ENCODE peak calls at places on chromosomes 13 and 19, in four cellular contexts. One of them, this sample, is unnamed.

GRCh38 chr13:39515231-39515630 is 87.8 kb downstream of the LHFPL6 start:
- DNase-seq in GM12878: no peak
- DNase-seq in HEK293T: no peak
- DNase-seq in HepG2: no peak
- DNase-seq in this sample: no peak

GRCh38 chr13:42696191-42696590 is 85.2 kb upstream of the FAM216B start:
- DNase-seq in GM12878: no peak
- DNase-seq in HEK293T: no peak
- DNase-seq in HepG2: no peak
- DNase-seq in this sample: no peak

GRCh38 chr13:43785166-43785680 is 1.5 kb downstream of the ENOX1 start:
- DNase-seq in HEK293T: no peak
- DNase-seq in GM12878: no peak
- DNase-seq in HepG2: no peak
- DNase-seq in this sample: no peak

GRCh38 chr13:113027095-113027494 is 58.1 kb downstream of the MCF2L start:
- DNase-seq in HEK293T: no peak
- DNase-seq in HepG2: no peak
- DNase-seq in GM12878: no peak
- DNase-seq in this sample: no peak

GRCh38 chr13:45209229-45209628 is 8.4 kb upstream of the KCTD4 start:
- DNase-seq in GM12878: no peak
- DNase-seq in HEK293T: no peak
- DNase-seq in HepG2: no peak
- DNase-seq in this sample: no peak

GRCh38 chr19:33293255-33294057 is 8.9 kb downstream of the CEBPA start:
- DNase-seq in GM12878: no peak
- DNase-seq in HepG2: peak
- DNase-seq in HEK293T: peak
- DNase-seq in this sample: peak

GRCh38 chr19:6811906-6812305 is 39.4 kb downstream of the VAV1 start:
- DNase-seq in HepG2: peak
- DNase-seq in GM12878: peak
- DNase-seq in HEK293T: peak
- DNase-seq in this sample: peak

GRCh38 chr13:110716235-110716505 is 2.7 kb downstream of the ING1 start:
- DNase-seq in HepG2: peak
- DNase-seq in HEK293T: no peak
- DNase-seq in GM12878: no peak
- DNase-seq in this sample: peak

GRCh38 chr13:72384879-72385278 is 342.6 kb downstream of the MZT1 start:
- DNase-seq in GM12878: no peak
- DNase-seq in HEK293T: no peak
- DNase-seq in HepG2: peak
- DNase-seq in this sample: no peak

GRCh38 chr19:55549500-55550320 is 4.4 kb upstream of the SBK3 start:
- DNase-seq in HEK293T: no peak
- DNase-seq in HepG2: peak
- DNase-seq in GM12878: no peak
- DNase-seq in this sample: no peak

GRCh38 chr13:31064636-31065035 is 97.1 kb downstream of the HSPH1 start:
- DNase-seq in HepG2: no peak
- DNase-seq in GM12878: no peak
- DNase-seq in HEK293T: no peak
- DNase-seq in this sample: no peak

GRCh38 chr19:12789904-12790619 is 1.2 kb upstream of the JUNB start:
- DNase-seq in HepG2: peak
- DNase-seq in GM12878: peak
- DNase-seq in HEK293T: peak
- DNase-seq in this sample: peak

GRCh38 chr13:112793545-112794445 is 104.0 kb downstream of the ATP11A start:
- DNase-seq in HepG2: no peak
- DNase-seq in GM12878: no peak
- DNase-seq in HEK293T: no peak
- DNase-seq in this sample: no peak

GRCh38 chr19:3411636-3412035 is 45.3 kb downstream of the NFIC start:
- DNase-seq in HEK293T: no peak
- DNase-seq in HepG2: peak
- DNase-seq in GM12878: no peak
- DNase-seq in this sample: no peak

GRCh38 chr19:17220207-17220758 is 5.1 kb downstream of the USE1 start:
- DNase-seq in HepG2: no peak
- DNase-seq in GM12878: no peak
- DNase-seq in HEK293T: no peak
- DNase-seq in this sample: peak

GRCh38 chr19:37905936-37906867 is at the start of gene WDR87:
- DNase-seq in HEK293T: peak
- DNase-seq in GM12878: no peak
- DNase-seq in HepG2: peak
- DNase-seq in this sample: peak

GRCh38 chr13:19967619-19968018 is 9.1 kb downstream of the ZMYM2 start:
- DNase-seq in GM12878: no peak
- DNase-seq in HEK293T: no peak
- DNase-seq in HepG2: no peak
- DNase-seq in this sample: no peak

DNA sequence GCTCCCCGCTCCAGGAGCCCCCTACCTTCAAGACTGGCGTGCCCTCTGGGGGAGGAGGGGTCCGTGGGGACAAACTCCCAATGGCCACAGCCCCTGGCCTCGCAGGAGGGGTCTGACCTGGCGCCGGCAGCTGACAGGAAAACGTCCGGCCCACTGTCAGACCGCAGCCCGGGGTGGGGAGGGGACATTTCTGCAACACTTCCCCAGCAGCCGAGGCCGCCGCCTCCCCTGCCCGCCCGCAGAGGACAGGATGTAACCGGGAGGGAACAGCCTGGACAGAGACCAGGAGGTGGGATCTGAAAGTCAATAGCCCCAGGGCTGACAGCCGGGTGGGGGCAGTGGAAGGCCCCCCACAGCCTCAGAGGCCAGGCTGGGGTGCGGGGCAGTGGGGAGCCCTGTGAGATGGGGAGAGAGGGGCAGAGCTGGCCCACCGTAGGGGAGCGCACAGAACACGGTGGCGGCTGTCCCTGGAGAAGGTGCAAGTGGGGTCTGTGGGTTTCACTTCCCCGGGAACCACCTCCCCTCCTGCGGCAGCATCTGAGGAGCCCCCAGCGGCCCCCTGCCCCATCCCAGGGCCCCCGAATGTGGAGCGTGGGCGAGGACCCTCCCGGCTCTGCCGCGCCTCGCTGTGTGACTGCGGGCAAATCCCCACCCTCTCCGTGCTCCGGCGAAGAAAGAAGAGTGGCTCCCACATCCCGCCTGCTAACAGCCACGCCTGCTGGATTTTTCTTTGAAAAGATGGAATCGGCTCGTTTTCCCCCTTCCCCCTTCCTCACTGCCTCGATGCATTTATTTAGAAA is at the start of gene PEAK3:
- DNase-seq in HEK293T: no peak
- DNase-seq in GM12878: no peak
- DNase-seq in HepG2: no peak
- DNase-seq in this sample: peak
- TF ChIP-seq FOXK2 in HEK293T: no peak
- TF ChIP-seq FOXK2 in GM12878: no peak
- TF ChIP-seq FOXK2 in HepG2: no peak
- TF ChIP-seq FOXK2 in this sample: no peak

DNA sequence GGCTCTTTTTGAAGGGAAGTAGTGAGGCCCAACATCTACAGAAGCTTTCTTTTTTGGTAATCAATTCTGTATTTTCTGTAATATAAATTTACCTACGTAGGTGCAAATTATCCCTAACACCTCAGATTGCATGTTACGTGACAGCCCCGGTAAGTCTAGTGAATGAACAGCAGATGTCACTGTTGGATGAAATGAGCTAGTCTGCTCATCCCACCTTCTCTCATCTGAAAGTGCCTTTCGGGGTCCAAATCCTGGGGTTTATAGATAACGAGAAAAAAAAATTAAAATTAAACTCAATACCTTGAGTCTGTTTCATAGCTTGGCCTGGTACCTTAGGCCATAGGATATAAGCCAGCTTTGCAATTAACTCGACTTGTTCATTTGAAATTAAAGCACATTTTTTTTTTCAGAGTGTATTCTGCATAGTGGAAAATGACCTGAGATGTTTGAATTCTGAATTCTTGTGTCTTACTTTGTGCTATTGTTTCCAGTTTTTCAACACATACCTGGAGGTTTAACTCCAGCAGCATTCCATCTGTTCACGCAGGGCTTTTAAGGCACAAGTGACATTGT is 548.2 kb downstream of the GPC5 start:
- DNase-seq in HEK293T: peak
- DNase-seq in GM12878: no peak
- DNase-seq in HepG2: peak
- DNase-seq in this sample: peak
- TF ChIP-seq FOXK2 in HEK293T: no peak
- TF ChIP-seq FOXK2 in GM12878: no peak
- TF ChIP-seq FOXK2 in HepG2: no peak
- TF ChIP-seq FOXK2 in this sample: no peak

GRCh38 chr13:71316964-71317363 is 550.0 kb downstream of the DACH1 start:
- DNase-seq in HEK293T: no peak
- DNase-seq in HepG2: no peak
- DNase-seq in GM12878: no peak
- DNase-seq in this sample: no peak

DNA sequence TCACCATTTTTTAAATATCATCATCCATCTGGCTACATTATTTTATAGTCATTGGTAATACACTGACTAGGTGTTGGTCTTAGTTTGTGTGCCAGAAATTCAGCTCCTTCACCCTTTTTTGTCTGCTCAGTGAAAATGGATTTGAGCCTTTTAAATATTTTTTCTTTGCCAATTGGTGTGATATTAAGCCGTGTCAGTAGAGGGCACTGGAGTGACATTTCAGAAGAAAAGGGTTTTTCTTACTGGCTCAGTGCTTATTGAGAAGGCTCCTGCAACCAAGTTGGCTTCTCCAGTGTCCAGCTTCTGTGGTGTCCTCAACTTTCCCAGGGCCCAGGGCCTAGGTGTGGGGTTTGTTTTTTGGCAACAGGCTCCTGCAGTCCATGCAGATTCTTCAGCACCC is 546.6 kb downstream of the DACH1 start:
- DNase-seq in GM12878: no peak
- DNase-seq in HEK293T: peak
- DNase-seq in HepG2: peak
- DNase-seq in this sample: peak
- TF ChIP-seq FOXK2 in GM12878: no peak
- TF ChIP-seq FOXK2 in HEK293T: no peak
- TF ChIP-seq FOXK2 in HepG2: no peak
- TF ChIP-seq FOXK2 in this sample: no peak

DNA sequence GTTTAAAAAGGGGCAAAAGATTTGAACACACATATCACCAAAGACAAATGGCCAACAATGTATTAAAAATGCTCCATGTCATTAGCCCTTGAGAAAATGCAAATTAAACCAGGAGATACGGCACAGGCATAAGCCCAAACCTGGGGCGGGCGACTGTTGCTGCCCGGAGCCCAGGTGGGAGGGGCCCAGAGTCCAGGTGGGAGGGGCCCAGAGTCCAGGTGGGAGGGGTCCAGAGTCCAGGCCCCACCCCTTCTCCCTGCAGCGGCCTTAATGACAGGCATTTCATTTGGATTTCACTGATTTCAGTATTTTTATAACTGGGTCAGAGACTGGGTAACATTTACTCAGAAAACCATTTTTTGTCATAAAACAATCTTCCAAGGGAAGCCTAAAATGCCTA is 78.2 kb downstream of the RASA3 start:
- DNase-seq in HEK293T: no peak
- DNase-seq in GM12878: no peak
- DNase-seq in HepG2: no peak
- DNase-seq in this sample: peak
- TF ChIP-seq FOXK2 in HEK293T: no peak
- TF ChIP-seq FOXK2 in GM12878: no peak
- TF ChIP-seq FOXK2 in HepG2: no peak
- TF ChIP-seq FOXK2 in this sample: no peak